ENCODE peak calls at places on chromosomes 7 and 10, in four cellular contexts. R, M, K and C are unnamed samples.

GRCh38 chr7:107995184-107996071 is 7.5 kb downstream of the LAMB1 start:
- DNase-seq in K (peak), M (peak), R (peak), C (peak)

GRCh38 chr7:99623091-99623693 is 6.4 kb downstream of the ZSCAN25 start:
- DNase-seq in K (no peak), M (peak), R (no peak), C (no peak)

GRCh38 chr7:24882989-24883631 is 96.9 kb downstream of the OSBPL3 start:
- DNase-seq in M (peak), R (no peak), K (peak), C (peak)

GRCh38 chr7:100483728-100484635 is at the start of gene NYAP1:
- DNase-seq in R (peak), K (no peak), M (peak), C (peak)

GRCh38 chr10:14460447-14460846 is 129.7 kb upstream of the FRMD4A start:
- DNase-seq in K (no peak), M (no peak), R (no peak), C (no peak)

GRCh38 chr7:41834805-41835694 is 132.2 kb upstream of the INHBA start:
- DNase-seq in K (peak), M (no peak), R (no peak), C (peak)

GRCh38 chr10:101397140-101397539 is 43.2 kb downstream of the BTRC start:
- DNase-seq in M (peak), R (no peak), K (peak), C (peak)

GRCh38 chr10:14153570-14154055 is 177.1 kb downstream of the FRMD4A start:
- DNase-seq in R (peak), M (no peak), K (no peak), C (peak)

GRCh38 chr10:102822222-102822621 is 15.0 kb downstream of the CYP17A1 start:
- DNase-seq in R (no peak), M (no peak), K (no peak), C (no peak)

GRCh38 chr10:6202098-6202683 is 541 bp upstream of the PFKFB3 start:
- DNase-seq in M (no peak), K (no peak), R (peak), C (no peak)

GRCh38 chr7:79282051-79282694 is 171.3 kb downstream of the MAGI2 start:
- DNase-seq in R (no peak), K (peak), M (peak), C (peak)

GRCh38 chr7:44962483-44963251 is 16.1 kb downstream of the MYO1G start:
- DNase-seq in K (peak), R (peak), M (peak), C (peak)

GRCh38 chr10:49324711-49325110 is 25.7 kb downstream of the C10orf71 start:
- DNase-seq in R (peak), M (peak), K (no peak), C (peak)

GRCh38 chr7:121330053-121330833 is 1.4 kb downstream of the WNT16 start:
- DNase-seq in R (peak), M (no peak), K (no peak), C (no peak)

GRCh38 chr7:121331048-121331447 is 2.2 kb downstream of the WNT16 start:
- DNase-seq in M (no peak), R (no peak), K (no peak), C (no peak)

GRCh38 chr7:121327671-121328070 is 1.1 kb upstream of the WNT16 start:
- DNase-seq in K (no peak), M (no peak), R (no peak), C (no peak)

GRCh38 chr7:121328508-121329459 is at the start of gene WNT16:
- DNase-seq in R (peak), M (no peak), K (no peak), C (no peak)

DNA sequence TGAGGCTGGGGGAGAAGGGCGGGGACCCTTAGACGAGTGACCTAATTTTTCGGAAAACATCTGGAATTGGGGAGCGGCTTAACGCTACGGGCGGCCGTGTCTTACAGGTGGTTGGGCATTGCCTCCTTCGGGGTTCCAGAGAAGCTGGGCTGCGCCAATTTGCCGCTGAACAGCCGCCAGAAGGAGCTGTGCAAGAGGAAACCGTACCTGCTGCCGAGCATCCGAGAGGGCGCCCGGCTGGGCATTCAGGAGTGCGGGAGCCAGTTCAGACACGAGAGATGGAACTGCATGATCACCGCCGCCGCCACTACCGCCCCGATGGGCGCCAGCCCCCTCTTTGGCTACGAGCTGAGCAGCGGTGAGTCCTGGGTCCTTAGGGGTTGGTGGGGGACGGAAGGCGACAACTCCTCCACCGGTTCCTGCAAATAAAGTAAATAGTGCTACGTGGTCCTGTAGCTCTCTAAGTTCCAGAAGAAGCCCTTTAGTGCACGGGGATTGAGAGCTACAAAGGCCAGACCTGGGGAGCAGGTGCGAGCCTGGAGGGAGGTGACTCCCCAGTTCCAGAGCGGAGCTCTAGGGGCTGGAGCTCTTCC is 756 bp downstream of the WNT16 start:
- DNase-seq in K (no peak), M (no peak), R (peak), C (no peak)
- TF ChIP-seq CTCF in K (peak), M (no peak), R (no peak), C (no peak)

GRCh38 chr7:68425377-68425776 is 1172.9 kb upstream of the AUTS2 start:
- DNase-seq in M (no peak), R (no peak), K (no peak), C (no peak)
- TF ChIP-seq CTCF in M (no peak), R (no peak), K (no peak), C (no peak)

DNA sequence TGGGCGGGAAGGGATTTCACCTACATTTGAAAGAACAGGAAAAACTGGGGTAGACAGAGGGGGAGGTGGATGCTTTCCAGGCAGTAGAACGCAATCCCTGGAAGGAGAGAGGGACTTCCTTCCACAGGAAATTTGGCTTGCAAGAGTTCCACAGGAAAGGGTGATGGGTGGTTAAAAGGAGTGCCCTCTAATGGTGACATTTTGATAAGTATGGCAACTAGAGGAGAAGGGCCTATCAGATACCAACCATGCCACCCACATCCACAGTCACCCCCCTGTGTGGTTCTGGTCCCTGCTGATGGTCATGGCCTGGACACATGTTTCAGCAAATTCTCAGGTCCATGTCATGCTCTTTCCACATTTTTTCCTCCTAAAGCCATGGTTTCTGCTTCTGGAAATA is 27.1 kb upstream of the COL13A1 start:
- DNase-seq in R (no peak), M (no peak), K (no peak), C (no peak)
- TF ChIP-seq CTCF in R (no peak), M (no peak), K (no peak), C (no peak)

DNA sequence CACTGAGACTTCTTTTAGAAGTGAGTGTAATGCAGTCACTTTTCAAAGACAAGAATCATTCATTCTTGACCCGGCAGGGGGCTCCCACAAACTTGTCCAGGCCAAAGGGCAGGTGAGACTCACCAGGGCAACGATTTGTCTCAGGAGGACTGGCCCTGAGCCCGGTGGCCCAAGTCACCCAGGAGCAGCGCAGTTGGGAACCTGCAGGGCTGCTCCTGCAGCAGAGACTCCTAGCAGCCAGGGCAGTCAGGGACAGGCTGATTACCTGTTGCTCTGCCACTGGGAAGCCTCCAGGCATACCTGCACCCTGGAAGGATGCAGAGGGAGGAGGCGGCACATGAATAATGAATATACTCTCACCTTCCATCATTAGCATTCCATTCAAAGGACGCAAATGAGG is 99.3 kb downstream of the C10orf90 start:
- DNase-seq in R (peak), K (no peak), M (no peak), C (no peak)
- TF ChIP-seq CTCF in R (no peak), K (no peak), M (no peak), C (no peak)

GRCh38 chr10:69088471-69088769 is 517 bp downstream of the SRGN start:
- DNase-seq in K (no peak), R (no peak), M (no peak), C (no peak)
- TF ChIP-seq CTCF in K (no peak), R (no peak), M (no peak), C (no peak)